ENCODE peak calls at places on chromosome 16, in four cellular contexts. G is activated CD4-positive, alpha-beta T cell treated with anti-CD3 and anti-CD28 coated beads for 4 hours; H is mucosa of descending colon; S is CD8-positive, alpha-beta T cell. D is an unnamed sample.

GRCh38 chr16:9798474-9798873 is 383.8 kb downstream of the GRIN2A start:
- DNase-seq in G (no peak), H (no peak), S (no peak), D (no peak)

GRCh38 chr16:66469291-66469931 is 42.3 kb downstream of the BEAN1 start:
- DNase-seq in G (no peak), H (no peak), S (no peak), D (no peak)

GRCh38 chr16:66996324-66996982 is 8.1 kb downstream of the CES4A start:
- DNase-seq in G (no peak), H (no peak), S (no peak), D (peak)

GRCh38 chr16:19835989-19836421 is 48.6 kb downstream of the GPRC5B start:
- DNase-seq in G (no peak), H (no peak), S (no peak), D (no peak)

GRCh38 chr16:58551496-58551895 is 36.2 kb downstream of the SETD6 start:
- DNase-seq in G (no peak), H (no peak), S (no peak), D (peak)

GRCh38 chr16:4309833-4310266 is 6.0 kb upstream of the GLIS2 start:
- DNase-seq in G (peak), H (peak), S (peak), D (peak)

GRCh38 chr16:19583665-19584300 is 28.3 kb downstream of the VPS35L start:
- DNase-seq in G (peak), H (peak), S (no peak), D (no peak)

GRCh38 chr16:27463741-27464662 is 62.0 kb downstream of the IL21R start:
- DNase-seq in G (no peak), H (no peak), S (peak), D (no peak)

GRCh38 chr16:21156767-21157467 is 1.6 kb upstream of the LDAF1 start:
- DNase-seq in G (peak), H (peak), S (no peak), D (no peak)

GRCh38 chr16:678858-679807 is 1.1 kb upstream of the STUB1 start:
- DNase-seq in G (peak), H (peak), S (peak), D (peak)

GRCh38 chr16:8859913-8860881 is 8.6 kb downstream of the CARHSP1 start:
- DNase-seq in G (no peak), H (no peak), S (no peak), D (peak)

GRCh38 chr16:53090591-53091507 is 36.1 kb downstream of the CHD9 start:
- DNase-seq in G (no peak), H (peak), S (no peak), D (peak)

GRCh38 chr16:12584488-12585233 is 219.0 kb downstream of the CPPED1 start:
- DNase-seq in G (no peak), H (no peak), S (no peak), D (no peak)

GRCh38 chr16:77759821-77760220 is 28.5 kb upstream of the VAT1L start:
- DNase-seq in G (no peak), H (no peak), S (no peak), D (no peak)

GRCh38 chr16:20866161-20866772 is 33.9 kb downstream of the DCUN1D3 start:
- DNase-seq in G (no peak), H (no peak), S (no peak), D (peak)

GRCh38 chr16:25143898-25144297 is 32.4 kb downstream of the LCMT1 start:
- DNase-seq in G (no peak), H (peak), S (no peak), D (no peak)

GRCh38 chr16:89216315-89217137 is 977 bp upstream of the ZNF778 start:
- DNase-seq in G (peak), H (peak), S (peak), D (peak)

GRCh38 chr16:86567701-86568571 is 1.3 kb downstream of the FOXC2 start:
- DNase-seq in G (no peak), H (no peak), S (no peak), D (peak)

GRCh38 chr16:55915116-55915827 is 40.1 kb upstream of the CES5A start:
- DNase-seq in G (no peak), H (no peak), S (no peak), D (no peak)

GRCh38 chr16:66228791-66229190 is 137.7 kb upstream of the CDH5 start:
- DNase-seq in G (no peak), H (no peak), S (no peak), D (no peak)

GRCh38 chr16:87895641-87896141 is 26.4 kb upstream of the SLC7A5 start:
- DNase-seq in G (peak), H (peak), S (peak), D (no peak)

GRCh38 chr16:81650982-81651562 is 128.0 kb upstream of the PLCG2 start:
- DNase-seq in G (no peak), H (peak), S (no peak), D (peak)

GRCh38 chr16:30185683-30186421 is 2.5 kb downstream of the CORO1A start:
- DNase-seq in G (peak), H (peak), S (peak), D (peak)

GRCh38 chr16:56855201-56855600 is 9.8 kb upstream of the SLC12A3 start:
- DNase-seq in G (no peak), H (no peak), S (no peak), D (no peak)

GRCh38 chr16:49158029-49158642 is 123.5 kb downstream of the CBLN1 start:
- DNase-seq in G (no peak), H (peak), S (no peak), D (no peak)

GRCh38 chr16:66248096-66248495 is 118.4 kb upstream of the CDH5 start:
- DNase-seq in G (no peak), H (peak), S (no peak), D (peak)

GRCh38 chr16:78072275-78072674 is 27.2 kb upstream of the WWOX start:
- DNase-seq in G (no peak), H (no peak), S (no peak), D (no peak)

GRCh38 chr16:70696952-70697600 is 11.2 kb upstream of the MTSS2 start:
- DNase-seq in G (no peak), H (no peak), S (peak), D (no peak)

GRCh38 chr16:75621170-75621477 is 2.0 kb downstream of the ADAT1 start:
- DNase-seq in G (no peak), H (no peak), S (no peak), D (no peak)

GRCh38 chr16:72021043-72021442 is 12.5 kb downstream of the DHODH start:
- DNase-seq in G (no peak), H (no peak), S (no peak), D (no peak)

GRCh38 chr16:74186589-74186988 is 110.0 kb upstream of the PSMD7 start:
- DNase-seq in G (no peak), H (no peak), S (no peak), D (no peak)

D was measured in left ventricle myocardium superior.